ENCODE peak calls at places on chromosomes 1 and 21, in seven cellular contexts. One of them, this sample, is unnamed.

GRCh38 chr21:46603228-46603627 is 1.7 kb downstream of the S100B start:
- DNase-seq in B cell: no peak
- DNase-seq in dorsolateral prefrontal cortex: no peak
- DNase-seq in smooth muscle cell of the brain vasculature: no peak
- DNase-seq in fibroblast of the aortic adventitia: peak; percentile 18
- DNase-seq in NCI-H2081: no peak
- DNase-seq in HCT116: no peak
- DNase-seq in this sample: no peak

GRCh38 chr1:202807367-202807925 is 775 bp downstream of the KDM5B start:
- DNase-seq in NCI-H2081: peak; percentile 38
- DNase-seq in smooth muscle cell of the brain vasculature: no peak
- DNase-seq in HCT116: no peak
- DNase-seq in fibroblast of the aortic adventitia: peak; percentile 17
- DNase-seq in dorsolateral prefrontal cortex: no peak
- DNase-seq in B cell: no peak
- DNase-seq in this sample: no peak

GRCh38 chr1:176811896-176812295 is 348.9 kb downstream of the PAPPA2 start:
- DNase-seq in B cell: no peak
- DNase-seq in smooth muscle cell of the brain vasculature: no peak
- DNase-seq in dorsolateral prefrontal cortex: no peak
- DNase-seq in HCT116: no peak
- DNase-seq in NCI-H2081: no peak
- DNase-seq in fibroblast of the aortic adventitia: no peak
- DNase-seq in this sample: no peak

GRCh38 chr1:46021046-46021822 is 111.2 kb downstream of the PIK3R3 start:
- DNase-seq in fibroblast of the aortic adventitia: no peak
- DNase-seq in dorsolateral prefrontal cortex: no peak
- DNase-seq in HCT116: no peak
- DNase-seq in B cell: peak; percentile 27
- DNase-seq in NCI-H2081: peak; percentile 33
- DNase-seq in smooth muscle cell of the brain vasculature: no peak
- DNase-seq in this sample: no peak

GRCh38 chr1:145845144-145845513 is 301 bp upstream of the NUDT17 start:
- DNase-seq in dorsolateral prefrontal cortex: no peak
- DNase-seq in HCT116: no peak
- DNase-seq in smooth muscle cell of the brain vasculature: no peak
- DNase-seq in B cell: peak; percentile 64
- DNase-seq in NCI-H2081: peak; percentile 66
- DNase-seq in fibroblast of the aortic adventitia: no peak
- DNase-seq in this sample: no peak

GRCh38 chr1:246947255-246947654 is 15.5 kb upstream of the AHCTF1 start:
- DNase-seq in dorsolateral prefrontal cortex: no peak
- DNase-seq in fibroblast of the aortic adventitia: peak; percentile 37
- DNase-seq in NCI-H2081: no peak
- DNase-seq in smooth muscle cell of the brain vasculature: peak; percentile 53
- DNase-seq in HCT116: no peak
- DNase-seq in B cell: no peak
- DNase-seq in this sample: peak; percentile 34

GRCh38 chr1:50529510-50529909 is 106.3 kb upstream of the DMRTA2 start:
- DNase-seq in B cell: no peak
- DNase-seq in HCT116: no peak
- DNase-seq in fibroblast of the aortic adventitia: no peak
- DNase-seq in NCI-H2081: no peak
- DNase-seq in smooth muscle cell of the brain vasculature: no peak
- DNase-seq in dorsolateral prefrontal cortex: no peak
- DNase-seq in this sample: no peak

GRCh38 chr1:159924025-159924790 is 1.1 kb downstream of the TAGLN2 start:
- DNase-seq in NCI-H2081: peak; percentile 59
- DNase-seq in HCT116: peak; percentile 55
- DNase-seq in smooth muscle cell of the brain vasculature: peak; percentile 78
- DNase-seq in B cell: peak; percentile 80
- DNase-seq in fibroblast of the aortic adventitia: peak; percentile 88
- DNase-seq in dorsolateral prefrontal cortex: no peak
- DNase-seq in this sample: no peak

This sample was measured in amygdala.